ENCODE peak calls at places on chromosomes 16 and 17, in four cellular contexts. G is upper lobe of right lung, B is mammary epithelial cell, S is MCF 10A. X is an unnamed sample.

GRCh38 chr16:57997176-57997527 is 3.3 kb downstream of the ZNF319 start:
- DNase-seq in S (no peak), B (no peak), G (peak; percentile 58), X (no peak)

GRCh38 chr17:44906010-44906646 is 6.9 kb upstream of the EFTUD2 start:
- DNase-seq in S (peak; percentile 96), G (no peak), B (peak; percentile 69), X (peak; percentile 81)

GRCh38 chr17:3794890-3795757 is 5.9 kb downstream of the ITGAE start:
- DNase-seq in B (no peak), G (no peak), S (no peak), X (no peak)

GRCh38 chr17:30858556-30859250 is 26.9 kb downstream of the ATAD5 start:
- DNase-seq in G (peak; percentile 8), S (peak; percentile 13), B (no peak), X (no peak)

GRCh38 chr17:13765701-13766100 is 164.0 kb upstream of the HS3ST3A1 start:
- DNase-seq in B (peak; percentile 37), G (no peak), S (no peak), X (no peak)

GRCh38 chr17:78715000-78715771 is 66.9 kb downstream of the CYTH1 start:
- DNase-seq in B (no peak), S (no peak), G (no peak), X (no peak)

GRCh38 chr17:72118588-72119279 is 2.1 kb upstream of the SOX9 start:
- DNase-seq in S (peak; percentile 85), G (no peak), B (peak; percentile 84), X (peak; percentile 61)

GRCh38 chr16:77816293-77816692 is 27.9 kb downstream of the VAT1L start:
- DNase-seq in S (no peak), G (no peak), B (no peak), X (no peak)

GRCh38 chr16:48383877-48384304 is 1.3 kb downstream of the SIAH1 start:
- DNase-seq in G (no peak), B (peak; percentile 48), S (peak; percentile 46), X (peak; percentile 18)

GRCh38 chr17:15912416-15912955 is 32.4 kb upstream of the ADORA2B start:
- DNase-seq in G (no peak), S (no peak), B (no peak), X (no peak)

GRCh38 chr17:70313450-70313849 is 144.1 kb downstream of the KCNJ2 start:
- DNase-seq in S (no peak), G (no peak), B (no peak), X (no peak)

GRCh38 chr17:61179316-61179715 is 220.3 kb upstream of the TBX2 start:
- DNase-seq in S (no peak), G (no peak), B (no peak), X (no peak)

GRCh38 chr16:23296994-23297393 is 5.1 kb upstream of the SCNN1B start:
- DNase-seq in S (no peak), G (no peak), B (no peak), X (no peak)

GRCh38 chr17:77901476-77901875 is 57.0 kb upstream of the TNRC6C start:
- DNase-seq in S (no peak), B (no peak), G (peak; percentile 44), X (no peak)

GRCh38 chr16:22008215-22009142 is 568 bp downstream of the MOSMO start:
- DNase-seq in G (peak; percentile 67), B (no peak), S (no peak), X (peak; percentile 38)

GRCh38 chr16:3101841-3102470 is 2.9 kb upstream of the ZSCAN10 start:
- DNase-seq in S (no peak), B (no peak), G (no peak), X (no peak)

GRCh38 chr17:4584835-4585187 is 482 bp downstream of the SMTNL2 start:
- DNase-seq in S (no peak), G (peak; percentile 64), B (no peak), X (no peak)

GRCh38 chr17:15655162-15655561 is 28.9 kb downstream of the TRIM16 start:
- DNase-seq in S (no peak), B (no peak), G (no peak), X (no peak)

GRCh38 chr16:53071748-53072301 is 17.0 kb downstream of the CHD9 start:
- DNase-seq in S (no peak), B (no peak), G (peak; percentile 71), X (no peak)

GRCh38 chr17:60527701-60528100 is 1.7 kb upstream of the APPBP2 start:
- DNase-seq in S (no peak), G (no peak), B (no peak), X (no peak)

GRCh38 chr17:11356371-11356770 is 115.4 kb downstream of the SHISA6 start:
- DNase-seq in G (no peak), S (no peak), B (no peak), X (no peak)
- TF ChIP-seq CTCF in G (no peak), S (no peak), B (no peak), X (no peak)

GRCh38 chr17:7935859-7936258 is 3.9 kb downstream of the CNTROB start:
- DNase-seq in B (no peak), S (no peak), G (no peak), X (no peak)

GRCh38 chr17:7930841-7931631 is 710 bp downstream of the TRAPPC1 start:
- DNase-seq in B (no peak), S (no peak), G (no peak), X (no peak)

GRCh38 chr17:7931709-7932482 is at the start of the genes CNTROB and TRAPPC1:
- DNase-seq in B (peak; percentile 99), S (peak; percentile 98), G (peak; percentile 100), X (peak; percentile 99)

GRCh38 chr17:7932483-7932891 is 481 bp downstream of the CNTROB start:
- DNase-seq in B (peak; percentile 32), S (peak; percentile 34), G (no peak), X (peak; percentile 44)

DNA sequence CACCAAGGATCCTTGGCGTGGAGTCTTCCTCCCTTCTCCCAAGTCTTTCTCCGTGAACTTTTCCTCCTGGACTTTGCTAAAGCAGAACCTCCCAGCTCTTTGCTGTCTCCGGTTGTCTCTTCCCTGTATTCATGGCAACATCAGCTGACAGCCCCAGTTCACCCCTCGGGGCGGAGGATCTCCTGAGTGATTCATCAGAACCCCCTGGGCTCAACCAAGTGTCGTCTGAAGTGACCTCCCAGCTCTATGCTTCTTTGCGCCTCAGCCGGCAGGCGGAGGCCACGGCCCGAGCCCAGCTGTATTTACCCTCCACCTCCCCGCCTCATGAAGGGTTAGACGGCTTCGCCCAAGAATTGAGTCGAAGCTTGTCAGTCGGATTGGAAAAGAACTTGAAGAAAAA is 943 bp downstream of the CNTROB start:
- DNase-seq in S (peak; percentile 53), B (peak; percentile 32), G (peak; percentile 80), X (peak; percentile 55)
- TF ChIP-seq CTCF in S (peak; percentile 9), B (peak; percentile 19), G (no peak), X (no peak)

GRCh38 chr16:11355862-11356261 is 10.6 kb downstream of the RMI2 start:
- DNase-seq in B (no peak), G (peak; percentile 6), S (no peak), X (no peak)

GRCh38 chr16:11353158-11353557 is 7.9 kb downstream of the RMI2 start:
- DNase-seq in S (no peak), G (peak; percentile 1), B (no peak), X (no peak)

GRCh38 chr16:11354407-11354732 is 9.1 kb downstream of the RMI2 start:
- DNase-seq in B (no peak), G (no peak), S (no peak), X (no peak)

GRCh38 chr16:11356573-11357331 is 11.5 kb downstream of the RMI2 start:
- DNase-seq in S (peak; percentile 67), G (peak; percentile 90), B (no peak), X (no peak)

DNA sequence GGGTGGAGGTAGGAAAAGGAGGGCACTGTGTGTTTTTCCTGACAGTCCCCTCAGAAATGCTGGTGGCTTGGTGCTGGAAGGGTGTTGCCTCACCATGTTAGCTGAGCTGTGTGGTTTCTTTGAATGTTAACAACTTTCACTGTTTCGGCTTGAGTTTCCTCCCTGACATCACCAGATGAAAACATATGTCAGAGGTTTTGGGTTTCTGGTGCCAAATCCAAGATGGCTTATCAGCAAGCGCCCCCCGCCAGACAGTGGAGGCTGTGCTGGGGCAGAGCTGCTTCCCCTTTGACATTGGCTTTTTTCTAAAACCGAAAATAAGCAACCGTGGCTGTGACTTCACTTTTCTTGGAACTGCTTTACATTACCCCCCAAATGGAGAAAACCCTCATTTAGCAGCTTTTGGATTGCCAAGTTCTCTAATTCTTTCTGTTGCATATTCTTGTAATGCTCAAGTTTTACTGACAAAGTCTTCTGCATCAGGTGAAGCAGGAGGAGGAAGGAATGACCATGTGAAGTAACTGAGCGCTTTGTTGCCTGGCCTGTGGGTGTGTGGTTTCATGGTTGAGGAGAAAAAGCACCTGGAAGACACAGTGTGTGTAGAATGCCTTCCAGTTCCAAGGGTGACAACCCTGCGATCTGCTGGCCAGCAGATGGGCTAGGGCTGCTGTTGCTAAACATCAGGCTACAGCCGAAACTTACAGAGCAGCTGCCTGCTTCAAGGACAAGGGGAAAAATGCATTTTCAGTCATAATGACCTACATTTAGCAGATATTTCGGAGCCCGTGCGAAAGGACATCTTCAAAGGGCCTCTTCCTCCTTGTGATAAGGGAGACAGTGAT is 9.7 kb downstream of the RMI2 start:
- DNase-seq in B (no peak), S (no peak), G (peak; percentile 65), X (no peak)
- TF ChIP-seq CTCF in B (no peak), S (no peak), G (no peak), X (no peak)

DNA sequence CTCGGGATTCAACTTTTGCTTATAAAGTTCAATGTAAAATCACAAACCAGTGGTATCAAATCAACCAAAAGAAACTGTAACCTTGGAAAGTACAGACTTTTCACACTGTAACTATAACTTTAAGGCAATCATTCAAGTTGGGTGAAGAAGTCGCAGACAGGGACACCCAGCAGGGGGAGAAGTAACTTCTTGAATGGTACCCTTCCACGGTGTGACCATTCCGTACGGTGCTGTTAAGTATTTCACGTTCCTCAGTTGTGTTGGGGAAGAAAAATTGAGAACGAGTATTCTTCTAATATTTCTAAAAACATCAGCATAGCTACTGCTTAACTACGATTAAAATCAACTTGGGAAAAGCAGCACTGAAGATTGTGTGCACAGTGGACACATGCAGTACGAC is 55.8 kb downstream of the MYH10 start:
- DNase-seq in B (no peak), S (no peak), G (no peak), X (no peak)
- TF ChIP-seq CTCF in B (peak; percentile 20), S (no peak), G (no peak), X (no peak)

GRCh38 chr17:80927791-80928216 is 63.8 kb upstream of the CHMP6 start:
- DNase-seq in B (no peak), G (peak; percentile 40), S (no peak), X (no peak)

GRCh38 chr17:80925668-80926067 is 66.0 kb upstream of the CHMP6 start:
- DNase-seq in G (peak; percentile 61), S (no peak), B (no peak), X (no peak)

GRCh38 chr17:80924807-80925610 is 66.6 kb upstream of the CHMP6 start:
- DNase-seq in B (no peak), G (peak; percentile 60), S (no peak), X (no peak)

GRCh38 chr17:80924111-80924806 is 67.4 kb upstream of the CHMP6 start:
- DNase-seq in B (no peak), S (no peak), G (peak; percentile 58), X (no peak)

DNA sequence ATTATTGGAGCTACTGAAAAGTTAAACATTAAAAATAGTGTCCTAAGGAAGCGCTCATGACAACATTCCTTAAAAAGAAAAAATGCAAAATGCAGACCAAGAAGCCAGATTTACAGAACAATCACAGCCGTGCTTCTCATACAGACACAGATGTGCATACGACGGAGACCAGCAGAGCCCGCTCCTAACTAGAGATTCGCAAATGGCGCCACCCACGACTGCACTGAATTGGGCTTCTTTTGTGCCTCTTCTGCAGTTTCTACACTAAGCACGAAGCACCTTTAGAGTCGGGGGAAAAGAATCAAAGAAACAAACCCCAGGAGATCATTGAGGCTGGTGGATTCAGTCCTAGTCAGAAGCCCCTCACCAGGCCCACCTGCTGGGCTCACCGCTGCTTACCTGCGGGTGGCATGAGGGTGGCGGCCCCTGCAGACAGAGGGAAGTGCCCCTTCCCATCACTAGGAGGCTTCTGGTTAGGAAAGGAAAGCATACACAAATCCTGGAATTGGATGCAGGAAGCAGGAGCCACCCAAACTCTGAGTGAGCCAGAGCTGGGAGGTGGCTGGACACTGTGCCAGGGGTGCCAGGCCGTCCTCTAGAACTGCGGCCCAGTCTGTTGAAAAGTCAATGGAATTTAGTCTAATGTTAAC is 64.9 kb upstream of the CHMP6 start:
- DNase-seq in G (peak; percentile 44), S (no peak), B (no peak), X (no peak)
- TF ChIP-seq CTCF in G (no peak), S (no peak), B (no peak), X (no peak)